ENCODE peak calls at places on chromosome 14, in four cellular contexts. G, Y, B and R are unnamed samples.
A peak's percentile ranks its signal among the peaks of the same experiment; 100 is the strongest.

GRCh38 chr14:103123634-103124500 is 606 bp downstream of the TNFAIP2 start:
- DNase-seq in G (peak; percentile 70), Y (no peak), B (no peak), R (no peak)

GRCh38 chr14:75147423-75148071 is 20.7 kb upstream of the NEK9 start:
- DNase-seq in G (peak; percentile 75), Y (peak; percentile 72), B (peak; percentile 98), R (peak; percentile 55)

GRCh38 chr14:104724407-104724980 is 465 bp downstream of the ADSS1 start:
- DNase-seq in G (no peak), Y (no peak), B (no peak), R (no peak)

GRCh38 chr14:75254901-75255300 is 23.7 kb upstream of the FOS start:
- DNase-seq in G (peak; percentile 55), Y (no peak), B (peak; percentile 63), R (no peak)

GRCh38 chr14:81453166-81453766 is 53.1 kb upstream of the STON2 start:
- DNase-seq in G (peak; percentile 58), Y (peak; percentile 43), B (peak; percentile 72), R (peak; percentile 38)

GRCh38 chr14:95885866-95886265 is 9.2 kb downstream of the TUNAR start:
- DNase-seq in G (no peak), Y (no peak), B (no peak), R (no peak)

GRCh38 chr14:54169254-54169924 is 212.8 kb upstream of the BMP4 start:
- DNase-seq in G (no peak), Y (peak; percentile 10), B (no peak), R (no peak)

GRCh38 chr14:35410858-35411257 is 6.3 kb upstream of the NFKBIA start:
- DNase-seq in G (no peak), Y (no peak), B (no peak), R (no peak)

GRCh38 chr14:89383171-89383845 is 33.7 kb downstream of the FOXN3 start:
- DNase-seq in G (no peak), Y (no peak), B (no peak), R (no peak)

GRCh38 chr14:95106966-95107365 is 50.4 kb downstream of the DICER1 start:
- DNase-seq in G (no peak), Y (peak; percentile 32), B (no peak), R (no peak)

GRCh38 chr14:103536693-103537092 is 7.7 kb downstream of the TRMT61A start:
- DNase-seq in G (no peak), Y (no peak), B (no peak), R (no peak)

GRCh38 chr14:56855891-56856461 is 45.7 kb upstream of the OTX2 start:
- DNase-seq in G (peak; percentile 84), Y (no peak), B (peak; percentile 94), R (peak; percentile 90)

GRCh38 chr14:105761842-105762241 is 235.5 kb downstream of the TMEM121 start:
- DNase-seq in G (no peak), Y (no peak), B (no peak), R (no peak)

GRCh38 chr14:91424813-91425719 is 7.4 kb upstream of the CCDC88C start:
- DNase-seq in G (no peak), Y (no peak), B (no peak), R (no peak)

GRCh38 chr14:74218462-74218861 is 20.8 kb upstream of the VSX2 start:
- DNase-seq in G (no peak), Y (no peak), B (no peak), R (no peak)

GRCh38 chr14:59376691-59377090 is 88.5 kb downstream of the GPR135 start:
- DNase-seq in G (no peak), Y (no peak), B (no peak), R (no peak)

GRCh38 chr14:97791906-97792305 is 994.7 kb downstream of the VRK1 start:
- DNase-seq in G (no peak), Y (no peak), B (no peak), R (no peak)

GRCh38 chr14:45118594-45118993 is 15.7 kb downstream of the FKBP3 start:
- DNase-seq in G (no peak), Y (no peak), B (no peak), R (no peak)

GRCh38 chr14:104678346-104678745 is 11.1 kb upstream of the INF2 start:
- DNase-seq in G (no peak), Y (peak; percentile 34), B (peak; percentile 64), R (no peak)

GRCh38 chr14:104802120-104802912 is 1.4 kb downstream of the ZBTB42 start:
- DNase-seq in G (no peak), Y (no peak), B (no peak), R (no peak)

GRCh38 chr14:54000341-54000811 is 43.8 kb upstream of the BMP4 start:
- DNase-seq in G (no peak), Y (peak; percentile 53), B (no peak), R (no peak)

GRCh38 chr14:89186850-89187376 is 230.1 kb downstream of the FOXN3 start:
- DNase-seq in G (no peak), Y (peak; percentile 16), B (peak; percentile 33), R (no peak)

DNA sequence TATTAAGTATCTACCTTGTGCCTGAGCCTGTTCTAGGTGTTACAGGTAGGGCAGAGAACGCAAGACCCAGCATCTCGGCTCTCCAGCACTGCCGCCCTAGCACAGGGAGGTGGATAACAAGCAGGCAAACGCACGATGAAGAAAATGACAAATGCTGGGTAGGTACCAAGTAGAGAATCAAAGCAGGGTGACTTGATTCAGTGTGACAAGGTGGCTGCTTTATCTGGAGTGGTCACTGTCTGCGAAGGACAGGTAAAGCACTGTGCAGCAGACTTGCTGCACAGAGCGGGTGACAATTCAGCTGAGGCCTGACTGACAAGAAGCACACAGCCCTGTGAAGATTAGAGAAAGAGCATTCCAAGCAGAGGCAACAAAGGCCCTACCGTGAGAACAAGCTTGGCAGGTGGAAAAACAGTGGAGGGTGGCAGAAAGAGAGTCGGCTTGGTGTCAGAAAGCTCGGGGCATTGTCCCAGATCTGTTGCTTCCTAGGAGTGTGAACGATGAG is 12.9 kb downstream of the PRKCH start:
- DNase-seq in G (no peak), Y (no peak), B (no peak), R (no peak)
- H3K4ac ChIP-seq in G (no peak overlapping the region), Y (no peak overlapping the region), B (no peak overlapping the region), R (no peak overlapping the region)

GRCh38 chr14:50001999-50002925 is 109.4 kb downstream of the ARF6 start:
- DNase-seq in G (no peak), Y (no peak), B (no peak), R (no peak)

GRCh38 chr14:49999216-49999761 is 106.4 kb downstream of the ARF6 start:
- DNase-seq in G (peak; percentile 42), Y (peak; percentile 88), B (peak; percentile 95), R (no peak)

GRCh38 chr14:50001146-50001998 is 108.5 kb downstream of the ARF6 start:
- DNase-seq in G (peak; percentile 59), Y (peak; percentile 70), B (peak; percentile 77), R (no peak)

GRCh38 chr14:49999826-50000214 is 106.9 kb downstream of the ARF6 start:
- DNase-seq in G (no peak), Y (no peak), B (peak; percentile 55), R (no peak)

DNA sequence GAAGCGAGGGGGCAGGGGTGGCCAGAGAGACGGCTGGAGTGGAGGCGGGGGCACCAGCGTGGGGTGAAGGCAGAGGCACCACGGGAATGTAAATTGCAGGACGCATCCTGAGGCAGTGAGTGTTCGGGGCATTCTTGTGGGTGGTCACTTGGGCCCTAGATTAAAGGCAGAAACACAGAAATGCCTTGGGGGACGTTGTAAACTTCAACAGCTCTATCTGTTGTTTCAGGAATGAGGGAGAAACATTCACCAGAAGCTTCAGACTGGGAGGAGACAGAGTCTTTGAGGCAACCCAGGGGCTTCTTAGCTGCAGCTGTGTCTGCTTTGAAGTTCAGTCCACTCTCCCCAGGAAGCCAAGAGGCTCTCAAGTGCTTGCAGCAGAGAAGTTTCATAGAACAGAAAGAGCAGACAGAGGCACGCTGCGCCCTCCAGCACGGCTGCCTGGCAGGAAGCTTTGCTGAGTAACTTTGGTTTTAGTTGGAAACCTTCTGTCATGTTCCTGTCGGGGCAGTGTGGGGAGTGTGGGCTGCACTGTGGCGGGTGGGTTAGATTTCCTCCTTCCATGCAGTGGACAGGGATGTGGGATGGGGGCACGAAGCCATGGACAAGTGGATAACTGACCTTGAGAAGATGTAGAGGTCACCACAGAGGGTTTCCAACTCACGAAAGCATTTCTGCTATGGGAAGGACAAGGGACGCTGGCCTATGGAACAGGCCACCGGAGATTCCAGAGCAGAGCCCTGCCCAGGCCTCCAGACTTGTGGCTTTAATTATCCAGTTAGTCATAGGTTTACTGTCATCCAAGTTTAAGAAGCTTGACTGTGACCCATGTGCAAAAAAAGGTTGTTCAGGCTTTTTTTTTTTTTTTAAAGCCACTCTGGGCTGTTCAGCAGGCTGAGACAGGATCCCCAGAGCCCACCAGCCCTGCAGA is 107.6 kb downstream of the ARF6 start:
- DNase-seq in G (peak; percentile 60), Y (peak; percentile 84), B (peak; percentile 93), R (no peak)
- H3K27me3 ChIP-seq in G (no peaks in the 10 kb centered on the region), Y (no peaks in the 10 kb centered on the region), B (no peaks in the 10 kb centered on the region), R (peaks cover 73% of the 10 kb centered on the region)

GRCh38 chr14:68685419-68686211 is 107.3 kb downstream of the ZFP36L1 start:
- DNase-seq in G (no peak), Y (peak; percentile 84), B (peak; percentile 72), R (no peak)
- H2AK5ac ChIP-seq in G (no peak overlapping the region), Y (peak overlapping the region; percentile 93), B (no peak overlapping the region), R (peak overlapping the region; percentile 66)

GRCh38 chr14:65433157-65433556 is 20.6 kb downstream of the FUT8 start:
- DNase-seq in G (no peak), Y (no peak), B (no peak), R (no peak)
- H3K4ac ChIP-seq in G (no peak overlapping the region), Y (no peak overlapping the region), B (no peak overlapping the region), R (no peak overlapping the region)

GRCh38 chr14:99194136-99194535 is 77.9 kb downstream of the BCL11B start:
- DNase-seq in G (no peak), Y (no peak), B (no peak), R (no peak)
- H3K27me3 ChIP-seq in G (no peaks in the 10 kb centered on the region), Y (no peaks in the 10 kb centered on the region), B (no peaks in the 10 kb centered on the region), R (no peaks in the 10 kb centered on the region)

GRCh38 chr14:21023817-21024667 is 819 bp downstream of the NDRG2 start:
- DNase-seq in G (no peak), Y (no peak), B (peak; percentile 41), R (no peak)
- H2AK5ac ChIP-seq in G (no peak overlapping the region), Y (no peak overlapping the region), B (no peak overlapping the region), R (peak overlapping the region; percentile 82)

GRCh38 chr14:93184391-93185332 is at the start of the genes LYSET and MOAP1:
- DNase-seq in G (peak; percentile 93), Y (peak; percentile 79), B (peak; percentile 95), R (peak; percentile 87)
- H3K4ac ChIP-seq in G (no peak within 1 kb of the TSS), Y (peak within 1 kb of the TSS; percentile 55), B (no peak within 1 kb of the TSS), R (peak within 1 kb of the TSS; percentile 23)

GRCh38 chr14:38205949-38206665 is 1.6 kb upstream of the SSTR1 start:
- DNase-seq in G (no peak), Y (no peak), B (no peak), R (no peak)
- H3K27me3 ChIP-seq in G (peaks cover 42% of the 10 kb centered on the region), Y (no peaks in the 10 kb centered on the region), B (peaks cover 25% of the 10 kb centered on the region), R (peaks cover 41% of the 10 kb centered on the region)